ENCODE peak calls at places on chromosomes 3 and 15, in ten cellular contexts. H is amniotic stem cell; N is LHCN-M2; U is Jurkat, Clone E6-1; L is Right ventricle myocardium superior; M is KBM-7; F is hypothalamus; S is tibial artery; E is bronchial epithelial cell; I is SW480. Y is an unnamed sample.

GRCh38 chr3:12797892-12798558 is 1.5 kb downstream of the CAND2 start:
- DNase-seq in H (no peak), N (no peak), U (no peak), L (no peak), M (no peak), F (no peak), S (no peak), E (no peak), I (no peak), Y (no peak)

GRCh38 chr3:122406198-122406597 is 9.7 kb downstream of the WDR5B start:
- DNase-seq in H (no peak), N (no peak), U (no peak), L (no peak), M (no peak), F (no peak), S (no peak), E (no peak), I (no peak), Y (no peak)

GRCh38 chr3:124526601-124527000 is 203.7 kb upstream of the UMPS start:
- DNase-seq in H (no peak), N (no peak), U (no peak), L (no peak), M (no peak), F (no peak), S (no peak), E (no peak), I (no peak), Y (no peak)

GRCh38 chr3:4976109-4976508 is 3.1 kb upstream of the BHLHE40 start:
- DNase-seq in H (no peak), N (peak; percentile 86), U (peak; percentile 87), L (peak; percentile 67), M (peak; percentile 82), F (no peak), S (peak; percentile 81), E (peak; percentile 82), I (peak; percentile 73), Y (peak; percentile 87)

GRCh38 chr3:86180696-86181095 is 810.3 kb downstream of the VGLL3 start:
- DNase-seq in H (no peak), N (no peak), U (peak; percentile 8), L (no peak), M (no peak), F (no peak), S (no peak), E (peak; percentile 20), I (peak; percentile 1), Y (peak; percentile 35)

GRCh38 chr3:187741403-187742350 is 3.6 kb downstream of the BCL6 start:
- DNase-seq in H (peak; percentile 51), N (peak; percentile 84), U (peak; percentile 71), L (peak; percentile 82), M (peak; percentile 90), F (peak; percentile 32), S (peak; percentile 84), E (peak; percentile 69), I (peak; percentile 77), Y (peak; percentile 75)

GRCh38 chr15:36951747-36952247 is 148.6 kb downstream of the MEIS2 start:
- DNase-seq in H (no peak), N (peak; percentile 86), U (no peak), L (no peak), M (no peak), F (no peak), S (no peak), E (peak; percentile 18), I (no peak), Y (no peak)

GRCh38 chr3:52122491-52122890 is 31.7 kb downstream of the POC1A start:
- DNase-seq in H (no peak), N (no peak), U (no peak), L (peak; percentile 37), M (no peak), F (no peak), S (no peak), E (no peak), I (no peak), Y (no peak)

GRCh38 chr3:184512621-184513020 is 49.0 kb upstream of the EPHB3 start:
- DNase-seq in H (no peak), N (no peak), U (no peak), L (no peak), M (no peak), F (no peak), S (no peak), E (no peak), I (no peak), Y (no peak)

GRCh38 chr3:97389883-97390282 is 374.7 kb upstream of the ARL6 start:
- DNase-seq in H (no peak), N (no peak), U (no peak), L (no peak), M (no peak), F (no peak), S (no peak), E (no peak), I (no peak), Y (no peak)

Y was measured in ACHN.